ENCODE peak calls at places on chromosome 4, in ten cellular contexts. O is BJ, L is MM.1S, K is cardiac fibroblast, U is neural crest cell, D is fibroblast of pulmonary artery, X is H9, A is colonic mucosa, E is mammary epithelial cell, F is psoas muscle. B is an unnamed sample.

GRCh38 chr4:27048350-27049100 is 187.9 kb downstream of the STIM2 start:
- DNase-seq in L (peak; percentile 29), K (peak; percentile 38), F (no peak), X (no peak), U (no peak), E (peak; percentile 6), A (peak; percentile 6), D (peak; percentile 44), O (no peak), B (no peak)

GRCh38 chr4:7985891-7986441 is 46.3 kb upstream of the AFAP1 start:
- DNase-seq in X (no peak), A (no peak), U (no peak), K (peak; percentile 69), F (no peak), D (peak; percentile 43), O (no peak), E (no peak), L (no peak), B (no peak)

GRCh38 chr4:128863314-128864075 is 54.0 kb downstream of the JADE1 start:
- DNase-seq in F (peak; percentile 84), X (peak; percentile 88), A (peak; percentile 86), O (no peak), D (peak; percentile 88), E (peak; percentile 50), L (peak; percentile 53), U (peak; percentile 91), K (peak; percentile 87), B (peak; percentile 52)

GRCh38 chr4:151679247-151679646 is 81.6 kb downstream of the GATB start:
- DNase-seq in O (no peak), E (no peak), U (no peak), X (peak; percentile 57), L (no peak), A (no peak), D (no peak), F (no peak), K (no peak), B (no peak)

GRCh38 chr4:4334798-4335520 is 44.9 kb downstream of the ZBTB49 start:
- DNase-seq in X (peak; percentile 81), E (peak; percentile 50), K (peak; percentile 63), O (no peak), D (peak; percentile 67), L (peak; percentile 81), U (peak; percentile 60), A (peak; percentile 68), F (peak; percentile 73), B (no peak)

GRCh38 chr4:2322801-2323200 is 60.9 kb upstream of the MXD4 start:
- DNase-seq in D (no peak), F (no peak), A (no peak), X (no peak), E (no peak), L (no peak), K (no peak), U (no peak), O (peak; percentile 11), B (peak; percentile 29)

GRCh38 chr4:26176621-26177121 is 144.1 kb upstream of the RBPJ start:
- DNase-seq in E (peak; percentile 28), K (peak; percentile 71), X (no peak), U (no peak), O (no peak), A (no peak), L (no peak), D (peak; percentile 56), F (no peak), B (peak; percentile 22)

GRCh38 chr4:17059192-17059634 is 160.8 kb upstream of the LDB2 start:
- DNase-seq in E (no peak), D (peak; percentile 51), O (peak; percentile 66), K (peak; percentile 84), F (peak; percentile 49), L (no peak), X (no peak), U (no peak), A (no peak), B (peak; percentile 86)

GRCh38 chr4:41215155-41215554 is 813 bp upstream of the APBB2 start:
- DNase-seq in A (peak; percentile 28), X (no peak), K (no peak), U (no peak), O (no peak), E (no peak), D (no peak), F (no peak), L (no peak), B (no peak)

GRCh38 chr4:41215969-41216293 is 1.6 kb upstream of the APBB2 start:
- DNase-seq in F (no peak), X (no peak), O (no peak), L (no peak), D (no peak), K (no peak), E (no peak), U (no peak), A (no peak), B (no peak)

GRCh38 chr4:41217020-41217333 is 2.6 kb upstream of the APBB2 start:
- DNase-seq in F (no peak), D (no peak), A (no peak), K (no peak), X (no peak), E (no peak), L (no peak), U (no peak), O (no peak), B (no peak)

GRCh38 chr4:41217373-41217772 is 3.0 kb upstream of the APBB2 start:
- DNase-seq in F (no peak), O (no peak), L (no peak), U (no peak), X (no peak), E (no peak), A (no peak), D (no peak), K (no peak), B (no peak)

DNA sequence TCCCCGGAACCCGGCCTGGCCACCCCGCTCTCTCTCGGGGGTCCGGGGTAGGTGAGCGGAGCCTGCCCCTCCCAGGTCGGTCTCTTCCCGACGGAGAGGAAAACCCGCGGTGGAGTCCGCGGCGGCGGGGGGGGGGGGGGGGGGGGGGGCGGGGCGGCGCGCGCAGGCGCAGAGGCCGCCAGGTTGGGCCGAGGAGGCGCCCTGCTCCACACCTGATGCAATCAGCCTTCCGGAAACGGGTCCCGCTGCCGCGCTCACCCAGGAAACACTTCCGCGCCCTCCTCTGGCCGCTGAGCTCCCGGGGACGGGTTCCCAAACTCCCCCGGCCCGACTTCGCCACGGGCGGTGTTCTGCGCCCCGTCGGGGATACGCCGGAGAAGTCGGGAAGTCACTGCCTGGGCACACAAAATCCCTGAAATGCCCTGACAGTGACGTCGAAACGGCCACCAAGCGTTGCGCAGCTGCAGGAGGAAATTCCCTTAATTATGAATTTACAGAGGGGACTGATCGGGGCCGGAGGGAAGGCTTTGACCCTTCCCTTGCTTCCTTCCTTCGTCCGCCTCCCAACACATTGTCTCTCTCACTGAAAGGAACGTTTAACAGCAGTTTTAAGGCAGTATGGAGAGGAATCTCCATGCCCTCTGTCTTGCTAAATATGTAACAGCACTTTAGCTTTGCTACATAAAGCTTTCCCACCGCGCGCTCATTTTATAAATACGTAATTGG is 2.1 kb upstream of the APBB2 start:
- DNase-seq in U (peak; percentile 54), D (peak; percentile 76), A (peak; percentile 83), X (peak; percentile 93), F (peak; percentile 81), E (peak; percentile 75), L (peak; percentile 72), K (peak; percentile 76), O (no peak), B (no peak)
- TF ChIP-seq CTCF in U (peak; percentile 52), D (peak; percentile 39), A (peak; percentile 27), X (no peak), F (peak; percentile 12), E (peak; percentile 42), L (peak; percentile 33), K (peak; percentile 44), O (peak; percentile 34), B (peak; percentile 35)

DNA sequence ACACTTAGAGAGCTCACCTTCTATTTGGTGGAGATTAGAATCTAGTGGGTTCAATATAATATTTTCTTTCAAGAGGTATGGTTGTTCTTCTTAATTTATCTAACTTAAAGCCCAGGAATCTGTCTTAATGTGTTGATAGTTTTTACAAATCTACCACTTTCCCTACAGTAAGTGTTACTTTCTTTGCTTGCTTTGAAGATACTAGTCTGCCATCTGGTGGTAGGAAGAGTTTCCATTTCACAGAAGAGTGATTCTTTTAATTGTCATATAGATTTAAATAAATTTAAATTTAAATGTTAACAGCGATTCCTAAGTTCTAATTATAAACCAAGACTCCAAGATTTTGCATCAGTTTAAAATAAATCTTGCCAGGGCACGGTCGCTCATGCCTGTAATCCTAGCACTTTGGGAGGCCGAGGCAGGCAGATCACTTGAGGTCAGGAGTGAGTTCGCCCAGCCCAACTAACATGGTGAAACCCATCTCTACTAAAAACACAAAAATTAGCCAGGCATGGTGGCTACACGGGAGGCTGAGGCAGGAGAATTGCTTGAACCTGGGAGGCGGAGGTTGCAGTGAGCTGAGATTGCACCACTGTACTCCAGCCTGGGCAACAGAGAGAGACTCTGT is 43.5 kb downstream of the NUDT9 start:
- DNase-seq in X (no peak), L (peak; percentile 48), A (no peak), K (peak; percentile 80), U (no peak), E (peak; percentile 17), F (no peak), O (no peak), D (peak; percentile 75), B (peak; percentile 12)
- TF ChIP-seq CTCF in X (peak; percentile 86), L (peak; percentile 52), A (peak; percentile 59), K (peak; percentile 57), U (peak; percentile 85), E (peak; percentile 63), F (peak; percentile 68), O (peak; percentile 52), D (peak; percentile 58), B (peak; percentile 51)

GRCh38 chr4:74793757-74794340 is 474 bp downstream of the BTC start:
- DNase-seq in E (peak; percentile 44), D (peak; percentile 24), F (peak; percentile 60), A (peak; percentile 76), U (peak; percentile 51), K (peak; percentile 40), L (peak; percentile 96), X (peak; percentile 91), O (no peak), B (no peak)
- TF ChIP-seq CTCF in E (peak; percentile 59), D (peak; percentile 25), F (no peak), A (peak; percentile 25), U (peak; percentile 55), K (peak; percentile 19), L (peak; percentile 93), X (peak; percentile 64), O (peak; percentile 37), B (peak; percentile 25)

GRCh38 chr4:168361365-168362024 is 42.9 kb upstream of the DDX60 start:
- DNase-seq in D (no peak), E (no peak), K (peak; percentile 3), A (no peak), F (no peak), O (no peak), X (no peak), L (no peak), U (no peak), B (no peak)

GRCh38 chr4:168367065-168367464 is 48.5 kb upstream of the DDX60 start:
- DNase-seq in O (no peak), F (no peak), X (no peak), K (no peak), U (no peak), E (no peak), D (no peak), A (no peak), L (no peak), B (no peak)

GRCh38 chr4:168357941-168358340 is 39.4 kb upstream of the DDX60 start:
- DNase-seq in X (no peak), A (no peak), E (no peak), D (no peak), O (no peak), L (no peak), K (no peak), F (no peak), U (no peak), B (peak; percentile 27)

GRCh38 chr4:168360271-168360670 is 41.7 kb upstream of the DDX60 start:
- DNase-seq in O (no peak), D (no peak), K (no peak), L (no peak), U (no peak), A (no peak), E (no peak), F (no peak), X (no peak), B (no peak)

DNA sequence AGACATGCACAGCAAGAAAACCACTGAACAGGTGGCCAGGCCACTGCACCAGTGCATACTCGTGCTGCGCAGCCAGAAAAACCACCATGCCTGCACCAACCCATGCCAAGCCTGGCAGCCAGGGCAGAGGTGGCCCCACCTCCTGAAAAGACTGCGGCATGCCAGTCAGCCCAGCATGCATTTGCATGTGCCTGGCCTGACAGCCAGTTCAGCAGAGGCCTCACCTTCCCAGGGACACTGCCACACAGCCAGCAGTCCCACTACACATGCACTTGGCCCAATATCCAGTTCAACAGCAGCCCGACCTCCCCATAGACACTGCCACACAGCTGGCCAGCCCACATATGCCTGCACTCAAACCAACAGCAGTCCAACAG is 43.5 kb upstream of the DDX60 start:
- DNase-seq in O (no peak), E (no peak), L (no peak), D (no peak), X (no peak), U (no peak), A (no peak), K (no peak), F (no peak), B (no peak)
- TF ChIP-seq CTCF in O (no peak), E (no peak), L (no peak), D (no peak), X (no peak), U (no peak), A (no peak), K (no peak), F (no peak), B (no peak)